ENCODE peak calls at places on chromosomes 5 and 9, in six cellular contexts. C is neuronal stem cell, H is ovary, L is body of pancreas, Y is Panc1, U is right lobe of liver. K is an unnamed sample.
A peak's percentile ranks its signal among the peaks of the same experiment; 100 is the strongest.

GRCh38 chr5:2836133-2836532 is 84.7 kb upstream of the IRX2 start:
- DNase-seq in L (no peak), C (no peak), Y (no peak), H (no peak), U (no peak), K (no peak)

GRCh38 chr5:168085321-168086040 is 206.0 kb upstream of the WWC1 start:
- DNase-seq in L (no peak), Y (no peak), H (no peak), U (no peak), C (no peak), K (no peak)

GRCh38 chr9:136074706-136075105 is 20.4 kb downstream of the NACC2 start:
- DNase-seq in U (no peak), H (peak; percentile 15), L (no peak), C (no peak), Y (no peak), K (no peak)

GRCh38 chr5:61993446-61994017 is 312.5 kb upstream of the KIF2A start:
- DNase-seq in L (no peak), U (no peak), H (no peak), Y (no peak), C (no peak), K (no peak)

GRCh38 chr9:121750259-121750714 is 98.9 kb downstream of the DAB2IP start:
- DNase-seq in L (no peak), U (no peak), H (no peak), C (no peak), Y (no peak), K (no peak)

GRCh38 chr5:180469586-180469865 is 24.7 kb upstream of the CNOT6 start:
- DNase-seq in Y (no peak), H (no peak), L (no peak), U (no peak), C (no peak), K (no peak)

GRCh38 chr5:161548472-161549094 is 2.1 kb upstream of the GABRB2 start:
- DNase-seq in H (no peak), Y (no peak), U (no peak), L (peak; percentile 25), C (peak; percentile 18), K (no peak)

GRCh38 chr5:79840085-79840990 is 150.7 kb downstream of the CMYA5 start:
- DNase-seq in C (no peak), Y (no peak), H (no peak), U (no peak), L (no peak), K (no peak)

GRCh38 chr5:175729829-175730277 is 72.0 kb downstream of the HRH2 start:
- DNase-seq in H (peak; percentile 94), L (peak; percentile 93), Y (peak; percentile 84), C (peak; percentile 96), U (peak; percentile 90), K (peak; percentile 54)

GRCh38 chr5:55338810-55339243 is 31.0 kb downstream of the MTREX start:
- DNase-seq in U (no peak), C (no peak), H (no peak), L (no peak), Y (no peak), K (no peak)

GRCh38 chr9:89274838-89275237 is 36.2 kb upstream of the CKS2 start:
- DNase-seq in U (no peak), H (no peak), Y (no peak), L (no peak), C (no peak), K (no peak)

GRCh38 chr5:109786177-109786576 is 96.5 kb downstream of the MAN2A1 start:
- DNase-seq in U (no peak), C (no peak), Y (no peak), L (no peak), H (no peak), K (no peak)

GRCh38 chr5:39015743-39016586 is 58.2 kb downstream of the RICTOR start:
- DNase-seq in U (no peak), L (no peak), H (no peak), C (no peak), Y (peak; percentile 45), K (no peak)

GRCh38 chr5:308672-309271 is 12.7 kb upstream of the AHRR start:
- DNase-seq in Y (no peak), H (no peak), L (no peak), C (no peak), U (no peak), K (no peak)

GRCh38 chr5:71865202-71865601 is 146.1 kb downstream of the CARTPT start:
- DNase-seq in C (no peak), H (no peak), Y (no peak), U (no peak), L (no peak), K (no peak)

GRCh38 chr5:128536229-128536860 is 1.7 kb downstream of the FBN2 start:
- DNase-seq in L (no peak), U (no peak), H (no peak), Y (no peak), C (peak; percentile 52), K (no peak)

GRCh38 chr5:26761040-26761439 is 277.3 kb downstream of the CDH9 start:
- DNase-seq in U (no peak), C (no peak), H (no peak), Y (no peak), L (no peak), K (no peak)

GRCh38 chr5:116374434-116374852 is 200.2 kb downstream of the SEMA6A start:
- DNase-seq in H (no peak), L (no peak), C (no peak), Y (no peak), U (no peak), K (no peak)

GRCh38 chr9:4117835-4118610 is 181.8 kb downstream of the GLIS3 start:
- DNase-seq in H (peak; percentile 59), L (no peak), Y (no peak), U (peak; percentile 22), C (no peak), K (peak; percentile 23)

GRCh38 chr5:90558344-90559192 is at the start of gene ADGRV1:
- DNase-seq in L (peak; percentile 93), C (peak; percentile 96), H (peak; percentile 34), U (peak; percentile 65), Y (no peak), K (peak; percentile 98)

GRCh38 chr5:113451797-113452196 is 17.0 kb upstream of the TSSK1B start:
- DNase-seq in C (no peak), U (no peak), L (no peak), H (no peak), Y (no peak), K (no peak)

GRCh38 chr5:60503771-60504170 is 196.2 kb downstream of the DEPDC1B start:
- DNase-seq in C (no peak), U (no peak), Y (no peak), H (no peak), L (no peak), K (no peak)

GRCh38 chr5:35656721-35657120 is 39.1 kb downstream of the SPEF2 start:
- DNase-seq in H (no peak), L (no peak), U (no peak), C (no peak), Y (no peak), K (no peak)

GRCh38 chr5:1268666-1269065 is 26.2 kb downstream of the TERT start:
- DNase-seq in H (no peak), Y (no peak), U (no peak), C (no peak), L (no peak), K (no peak)

GRCh38 chr5:4901890-4902289 is 238.2 kb upstream of the ADAMTS16 start:
- DNase-seq in Y (no peak), H (no peak), L (no peak), C (no peak), U (no peak), K (no peak)

GRCh38 chr5:15463231-15463630 is 36.7 kb upstream of the FBXL7 start:
- DNase-seq in L (no peak), H (no peak), Y (no peak), C (peak; percentile 1), U (no peak), K (peak; percentile 17)

GRCh38 chr5:16934669-16935068 is 1.4 kb downstream of the MYO10 start:
- DNase-seq in C (no peak), U (no peak), H (no peak), L (no peak), Y (no peak), K (no peak)

DNA sequence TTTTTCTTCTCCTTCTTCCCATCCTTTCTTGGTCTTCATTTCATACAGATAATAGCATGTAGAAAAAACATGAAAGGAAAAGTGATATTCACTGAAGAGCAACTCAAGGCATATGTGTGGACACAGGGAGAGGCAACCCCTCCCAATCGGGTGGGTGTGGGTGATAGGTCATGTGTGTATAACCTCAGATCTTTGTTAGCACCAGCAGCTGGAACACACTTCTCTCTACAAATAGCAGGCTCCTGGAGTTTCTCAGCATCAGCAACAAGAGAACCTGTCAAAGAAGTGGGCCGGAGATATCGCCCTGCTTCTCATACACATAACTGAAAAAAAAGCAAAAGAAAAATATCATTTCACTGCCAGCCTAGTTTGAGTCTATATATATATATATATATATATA is 426.4 kb downstream of the DTWD2 start:
- DNase-seq in H (no peak), C (no peak), L (no peak), Y (no peak), U (no peak), K (no peak)
- H3K4me3 ChIP-seq in H (no peak overlapping the region), C (no peak overlapping the region), L (no peak overlapping the region), Y (no peak overlapping the region), U (no peak overlapping the region), K (no peak overlapping the region)

GRCh38 chr5:141557681-141558136 is 61.1 kb downstream of the DIAPH1 start:
- DNase-seq in H (peak; percentile 84), U (peak; percentile 72), Y (peak; percentile 82), L (peak; percentile 85), C (peak; percentile 87), K (peak; percentile 91)
- H3K4me3 ChIP-seq in H (no peak overlapping the region), U (no peak overlapping the region), Y (peak overlapping the region; percentile 54), L (no peak overlapping the region), C (peak overlapping the region; percentile 43), K (peak overlapping the region; percentile 46)

GRCh38 chr9:113695901-113696300 is 180.2 kb upstream of the ZNF618 start:
- DNase-seq in U (no peak), Y (no peak), C (no peak), L (no peak), H (no peak), K (no peak)
- H3K4me3 ChIP-seq in U (no peak overlapping the region), Y (no peak overlapping the region), C (no peak overlapping the region), L (no peak overlapping the region), H (no peak overlapping the region), K (no peak overlapping the region)

GRCh38 chr5:107570805-107571531 is 99.8 kb downstream of the EFNA5 start:
- DNase-seq in H (no peak), C (no peak), U (peak; percentile 40), Y (peak; percentile 32), L (no peak), K (no peak)
- H3K4me3 ChIP-seq in H (no peak overlapping the region), C (no peak overlapping the region), U (no peak overlapping the region), Y (peak overlapping the region; percentile 74), L (no peak overlapping the region), K (peak overlapping the region; percentile 53)

DNA sequence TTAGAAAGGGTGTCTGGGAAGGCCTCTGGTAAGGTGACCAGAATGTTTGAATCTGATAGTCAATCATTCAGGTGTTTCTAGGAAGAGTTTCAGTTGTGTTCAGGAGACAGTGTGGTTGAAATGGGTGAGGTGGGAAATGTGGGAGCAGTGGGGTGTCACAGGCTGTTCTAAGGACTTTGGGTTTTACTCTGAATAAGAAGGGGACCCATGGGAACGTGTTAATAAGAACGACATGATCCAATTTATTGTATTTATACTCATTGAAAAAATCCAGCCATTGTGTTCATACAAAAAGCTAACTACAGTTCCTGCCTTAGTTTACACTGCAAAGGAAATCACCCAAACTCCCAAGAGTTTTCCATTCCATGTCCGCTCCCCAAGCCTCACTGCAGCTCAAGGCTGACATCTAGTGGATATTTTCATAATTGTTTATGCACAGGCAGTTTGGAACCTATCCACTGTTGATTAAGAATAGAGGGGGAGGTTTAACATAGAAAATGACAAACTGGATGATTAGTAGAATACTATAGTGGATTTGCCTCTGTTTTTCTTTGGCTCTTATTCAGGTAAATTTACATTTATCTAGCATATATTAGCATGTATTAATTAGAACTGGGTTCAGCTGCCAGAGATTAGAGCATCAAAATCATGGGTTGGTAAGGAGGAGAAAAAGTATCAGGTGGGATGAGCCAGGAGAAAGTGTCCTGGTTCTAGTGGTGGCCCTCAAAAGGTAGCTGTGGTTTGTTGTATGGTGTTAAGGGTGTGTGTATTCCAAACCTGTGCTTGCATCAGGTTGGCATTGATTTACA is 17.7 kb downstream of the CAVIN4 start:
- DNase-seq in Y (no peak), H (no peak), U (no peak), L (peak; percentile 26), C (peak; percentile 59), K (peak; percentile 17)
- H3K4me3 ChIP-seq in Y (no peak overlapping the region), H (no peak overlapping the region), U (no peak overlapping the region), L (no peak overlapping the region), C (no peak overlapping the region), K (no peak overlapping the region)

K was measured in LNCaP clone FGC.